ENCODE peak calls at places on chromosomes 3 and 15, in seven cellular contexts. T, A, J, P, L, E and N are unnamed samples.

GRCh38 chr3:101868534-101869464 is 19.5 kb downstream of the NFKBIZ start:
- DNase-seq in T (no peak), A (no peak), J (no peak), P (no peak), L (no peak), E (no peak), N (no peak)

GRCh38 chr3:177620073-177620472 is 422.8 kb upstream of the TBL1XR1 start:
- DNase-seq in T (no peak), A (no peak), J (no peak), P (no peak), L (no peak), E (no peak), N (no peak)

GRCh38 chr3:88921986-88922385 is 185.4 kb upstream of the EPHA3 start:
- DNase-seq in T (no peak), A (no peak), J (no peak), P (no peak), L (no peak), E (no peak), N (no peak)

GRCh38 chr15:75452968-75453702 is 1.6 kb upstream of the SIN3A start:
- DNase-seq in T (peak), A (peak), J (peak), P (no peak), L (peak), E (peak), N (peak)

GRCh38 chr3:195102609-195103467 is 168.1 kb downstream of the XXYLT1 start:
- DNase-seq in T (no peak), A (no peak), J (no peak), P (peak), L (no peak), E (no peak), N (no peak)

GRCh38 chr3:81908596-81908995 is 147.2 kb upstream of the GBE1 start:
- DNase-seq in T (no peak), A (no peak), J (no peak), P (no peak), L (no peak), E (no peak), N (no peak)

GRCh38 chr3:194381460-194381875 is 11.9 kb upstream of the LRRC15 start:
- DNase-seq in T (no peak), A (no peak), J (no peak), P (no peak), L (peak), E (no peak), N (no peak)

GRCh38 chr3:42667523-42668402 is 14.3 kb downstream of the ZBTB47 start:
- DNase-seq in T (no peak), A (no peak), J (no peak), P (peak), L (peak), E (no peak), N (no peak)

GRCh38 chr3:65857327-65857726 is 181.4 kb downstream of the MAGI1 start:
- DNase-seq in T (no peak), A (no peak), J (no peak), P (no peak), L (no peak), E (no peak), N (no peak)

GRCh38 chr15:99438222-99438592 is 127.6 kb upstream of the MEF2A start:
- DNase-seq in T (no peak), A (no peak), J (no peak), P (no peak), L (no peak), E (no peak), N (no peak)

GRCh38 chr15:73081321-73081958 is 29.2 kb downstream of the NEO1 start:
- DNase-seq in T (peak), A (no peak), J (no peak), P (peak), L (no peak), E (no peak), N (peak)

GRCh38 chr15:75713338-75713895 is 769 bp upstream of the CSPG4 start:
- DNase-seq in T (no peak), A (no peak), J (no peak), P (no peak), L (peak), E (no peak), N (peak)

GRCh38 chr3:9067352-9067975 is 104.2 kb upstream of the RAD18 start:
- DNase-seq in T (peak), A (no peak), J (no peak), P (peak), L (peak), E (no peak), N (peak)

GRCh38 chr15:39108021-39108420 is 472.9 kb upstream of the THBS1 start:
- DNase-seq in T (no peak), A (no peak), J (no peak), P (no peak), L (no peak), E (no peak), N (no peak)

GRCh38 chr15:60928210-60928609 is 300.9 kb downstream of the RORA start:
- DNase-seq in T (no peak), A (no peak), J (no peak), P (no peak), L (no peak), E (no peak), N (peak)

GRCh38 chr3:63607716-63608115 is 44.8 kb upstream of the SNTN start:
- DNase-seq in T (no peak), A (no peak), J (no peak), P (no peak), L (no peak), E (no peak), N (no peak)

GRCh38 chr3:4807381-4808280 is 171.6 kb upstream of the BHLHE40 start:
- DNase-seq in T (no peak), A (no peak), J (no peak), P (no peak), L (no peak), E (no peak), N (no peak)

GRCh38 chr3:17352620-17353019 is 389.8 kb downstream of the TBC1D5 start:
- DNase-seq in T (peak), A (no peak), J (no peak), P (no peak), L (no peak), E (no peak), N (no peak)

GRCh38 chr3:83003917-83004316 is 1242.5 kb upstream of the GBE1 start:
- DNase-seq in T (peak), A (no peak), J (no peak), P (no peak), L (no peak), E (no peak), N (peak)

GRCh38 chr15:36284911-36285310 is 294.5 kb upstream of the CDIN1 start:
- DNase-seq in T (no peak), A (no peak), J (no peak), P (no peak), L (no peak), E (no peak), N (no peak)

GRCh38 chr3:45978348-45978747 is 17.3 kb downstream of the FYCO1 start:
- DNase-seq in T (no peak), A (peak), J (peak), P (no peak), L (no peak), E (peak), N (no peak)

GRCh38 chr3:12796171-12797123 is at the start of gene CAND2:
- DNase-seq in T (no peak), A (peak), J (peak), P (peak), L (peak), E (peak), N (peak)

GRCh38 chr3:114290911-114291901 is 2.6 kb upstream of the TIGIT start:
- DNase-seq in T (peak), A (peak), J (peak), P (peak), L (peak), E (peak), N (peak)

GRCh38 chr3:115977866-115978265 is 354.6 kb downstream of the GAP43 start:
- DNase-seq in T (no peak), A (no peak), J (no peak), P (no peak), L (no peak), E (no peak), N (no peak)

GRCh38 chr3:111236833-111237713 is 165.5 kb downstream of the NECTIN3 start:
- DNase-seq in T (no peak), A (no peak), J (no peak), P (no peak), L (no peak), E (no peak), N (no peak)

GRCh38 chr3:31966978-31967592 is 14.0 kb downstream of the OSBPL10 start:
- DNase-seq in T (no peak), A (no peak), J (no peak), P (no peak), L (no peak), E (no peak), N (no peak)

GRCh38 chr3:182671942-182672341 is 121.4 kb upstream of the ATP11B start:
- DNase-seq in T (no peak), A (no peak), J (no peak), P (no peak), L (no peak), E (no peak), N (no peak)

GRCh38 chr3:135325726-135326245 is 530.7 kb downstream of the EPHB1 start:
- DNase-seq in T (peak), A (no peak), J (no peak), P (no peak), L (no peak), E (no peak), N (no peak)

GRCh38 chr15:62920569-62921502 is 121.7 kb upstream of the TPM1 start:
- DNase-seq in T (no peak), A (no peak), J (no peak), P (no peak), L (no peak), E (no peak), N (no peak)

GRCh38 chr15:29819979-29820801 is 2.1 kb downstream of the TJP1 start:
- DNase-seq in T (no peak), A (no peak), J (no peak), P (no peak), L (no peak), E (no peak), N (no peak)

GRCh38 chr3:134367869-134368750 is 6.1 kb downstream of the AMOTL2 start:
- DNase-seq in T (no peak), A (no peak), J (no peak), P (no peak), L (no peak), E (no peak), N (no peak)

GRCh38 chr3:107488942-107489341 is 33.8 kb upstream of the BBX start:
- DNase-seq in T (no peak), A (no peak), J (no peak), P (no peak), L (no peak), E (no peak), N (no peak)

GRCh38 chr15:83153288-83153687 is 45.8 kb downstream of the TM6SF1 start:
- DNase-seq in T (no peak), A (no peak), J (no peak), P (peak), L (no peak), E (no peak), N (no peak)

GRCh38 chr3:179676081-179676480 is 23.2 kb downstream of the USP13 start:
- DNase-seq in T (no peak), A (no peak), J (no peak), P (no peak), L (no peak), E (no peak), N (no peak)

GRCh38 chr3:62875103-62876002 is at the start of gene CADPS:
- DNase-seq in T (peak), A (no peak), J (no peak), P (no peak), L (peak), E (no peak), N (peak)

GRCh38 chr15:87881001-87881400 is 375.5 kb downstream of the NTRK3 start:
- DNase-seq in T (no peak), A (no peak), J (no peak), P (no peak), L (no peak), E (no peak), N (no peak)

GRCh38 chr3:72627276-72627675 is 221.0 kb downstream of the SHQ1 start:
- DNase-seq in T (no peak), A (no peak), J (peak), P (no peak), L (no peak), E (no peak), N (no peak)